ENCODE peak calls at places on chromosomes 5 and 9, in seven cellular contexts. X is NCI-H2081; L is stimulated activated naive CD8-positive, alpha-beta T cell treated with anti-CD3 and anti-CD28 coated beads, Interleukin-15, amount 100 ng/mL, for 72 hours; B is stimulated activated CD8-positive, alpha-beta memory T cell treated with anti-CD3 and anti-CD28 coated beads, Interleukin-2, amount 100 ng/mL, for 1 hour; A is activated effector memory CD4-positive, alpha-beta T cell treated with anti-CD3 and anti-CD28 coated beads, Interleukin-2, amount 50 U/mL, for 16 hours; K is naive thymus-derived CD8-positive, alpha-beta T cell; T is brain microvascular endothelial cell. W is an unnamed sample.

GRCh38 chr5:171826132-171826531 is 40.5 kb downstream of the SMIM23 start:
- DNase-seq in X (no peak), L (no peak), B (no peak), K (no peak), A (no peak), T (peak), W (no peak)

GRCh38 chr5:111735829-111736228 is 21.2 kb downstream of the NREP start:
- DNase-seq in B (no peak), T (peak), K (no peak), L (peak), A (no peak), X (no peak), W (peak)

GRCh38 chr9:120235081-120235480 is 344.9 kb downstream of the CDK5RAP2 start:
- DNase-seq in T (no peak), B (no peak), L (no peak), K (no peak), A (no peak), X (no peak), W (peak)

GRCh38 chr5:39158127-39158593 is 61.2 kb downstream of the FYB1 start:
- DNase-seq in A (peak), L (no peak), K (no peak), X (no peak), T (peak), B (no peak), W (no peak)

GRCh38 chr9:115980502-115980901 is 173.1 kb upstream of the PAPPA start:
- DNase-seq in B (no peak), X (no peak), K (no peak), L (no peak), T (no peak), A (no peak), W (no peak)

GRCh38 chr9:134458111-134458845 is 132.0 kb downstream of the RXRA start:
- DNase-seq in X (no peak), A (no peak), B (no peak), T (no peak), L (no peak), K (no peak), W (no peak)

GRCh38 chr5:9431151-9431495 is 114.8 kb downstream of the SEMA5A start:
- DNase-seq in A (no peak), B (no peak), X (no peak), K (no peak), T (no peak), L (no peak), W (no peak)

GRCh38 chr5:157266286-157267007 is 524 bp downstream of the CYFIP2 start:
- DNase-seq in A (peak), B (no peak), X (peak), L (peak), T (no peak), K (peak), W (peak)

GRCh38 chr9:130172858-130173461 is 756 bp downstream of the NCS1 start:
- DNase-seq in B (peak), T (no peak), L (peak), X (peak), A (peak), K (peak), W (no peak)

GRCh38 chr9:123406691-123407536 is 50.9 kb downstream of the CRB2 start:
- DNase-seq in B (no peak), L (no peak), A (no peak), T (no peak), K (no peak), X (peak), W (no peak)

GRCh38 chr9:80012557-80013330 is 441.0 kb downstream of the TLE4 start:
- DNase-seq in T (no peak), L (no peak), A (no peak), X (no peak), K (no peak), B (no peak), W (no peak)

GRCh38 chr5:61048534-61048933 is 103.5 kb downstream of the NDUFAF2 start:
- DNase-seq in A (no peak), T (peak), X (no peak), K (no peak), L (no peak), B (no peak), W (no peak)

GRCh38 chr5:92927291-92927778 is 653.7 kb downstream of the NR2F1-AS1 start:
- DNase-seq in L (no peak), A (no peak), X (peak), T (no peak), B (no peak), K (no peak), W (no peak)

W was measured in NCI-H526.